ENCODE peak calls at places on chromosomes 1 and 21, in nine cellular contexts. One of them, this sample, is unnamed.

GRCh38 chr1:224356685-224357625 is at the start of gene CNIH4:
- DNase-seq in adrenal gland: peak; percentile 93
- DNase-seq in HCT116: peak; percentile 93
- DNase-seq in NB4: peak; percentile 95
- DNase-seq in uterus: peak; percentile 84
- DNase-seq in A549: peak; percentile 96
- DNase-seq in IMR-90: peak; percentile 96
- DNase-seq in H54: peak; percentile 91
- DNase-seq in endothelial cell of umbilical vein: peak; percentile 95
- DNase-seq in this sample: peak; percentile 95

GRCh38 chr1:214187152-214187900 is 93.6 kb upstream of the SMYD2 start:
- DNase-seq in NB4: peak; percentile 2
- DNase-seq in endothelial cell of umbilical vein: peak; percentile 2
- DNase-seq in HCT116: no peak
- DNase-seq in adrenal gland: no peak
- DNase-seq in H54: no peak
- DNase-seq in uterus: no peak
- DNase-seq in IMR-90: no peak
- DNase-seq in A549: no peak
- DNase-seq in this sample: no peak

GRCh38 chr1:11787251-11787803 is 18.4 kb downstream of the MTHFR start:
- DNase-seq in HCT116: no peak
- DNase-seq in endothelial cell of umbilical vein: peak; percentile 8
- DNase-seq in H54: no peak
- DNase-seq in uterus: peak; percentile 63
- DNase-seq in adrenal gland: peak; percentile 83
- DNase-seq in A549: no peak
- DNase-seq in IMR-90: peak; percentile 34
- DNase-seq in NB4: no peak
- DNase-seq in this sample: peak; percentile 43

GRCh38 chr1:50060279-50060678 is 36.5 kb upstream of the AGBL4 start:
- DNase-seq in endothelial cell of umbilical vein: no peak
- DNase-seq in IMR-90: no peak
- DNase-seq in uterus: no peak
- DNase-seq in NB4: no peak
- DNase-seq in A549: no peak
- DNase-seq in H54: no peak
- DNase-seq in adrenal gland: peak; percentile 12
- DNase-seq in HCT116: no peak
- DNase-seq in this sample: peak; percentile 2

GRCh38 chr1:185426761-185427698 is 110.0 kb upstream of the IVNS1ABP start:
- DNase-seq in H54: no peak
- DNase-seq in IMR-90: no peak
- DNase-seq in endothelial cell of umbilical vein: peak; percentile 92
- DNase-seq in adrenal gland: peak; percentile 77
- DNase-seq in uterus: no peak
- DNase-seq in A549: no peak
- DNase-seq in HCT116: no peak
- DNase-seq in NB4: peak; percentile 11
- DNase-seq in this sample: no peak

GRCh38 chr1:23524716-23525401 is 6.2 kb downstream of the E2F2 start:
- DNase-seq in uterus: no peak
- DNase-seq in endothelial cell of umbilical vein: no peak
- DNase-seq in H54: no peak
- DNase-seq in adrenal gland: no peak
- DNase-seq in IMR-90: no peak
- DNase-seq in HCT116: no peak
- DNase-seq in A549: no peak
- DNase-seq in NB4: peak; percentile 42
- DNase-seq in this sample: peak; percentile 98

GRCh38 chr1:90443340-90443739 is 273.8 kb downstream of the BARHL2 start:
- DNase-seq in IMR-90: no peak
- DNase-seq in H54: no peak
- DNase-seq in adrenal gland: no peak
- DNase-seq in endothelial cell of umbilical vein: no peak
- DNase-seq in uterus: no peak
- DNase-seq in HCT116: no peak
- DNase-seq in A549: no peak
- DNase-seq in NB4: no peak
- DNase-seq in this sample: no peak

GRCh38 chr1:215002471-215002870 is 80.1 kb upstream of the KCNK2 start:
- DNase-seq in adrenal gland: no peak
- DNase-seq in HCT116: no peak
- DNase-seq in IMR-90: peak; percentile 75
- DNase-seq in A549: no peak
- DNase-seq in uterus: no peak
- DNase-seq in H54: no peak
- DNase-seq in NB4: no peak
- DNase-seq in endothelial cell of umbilical vein: no peak
- DNase-seq in this sample: no peak

GRCh38 chr1:56477164-56478111 is 101.9 kb downstream of the PLPP3 start:
- DNase-seq in endothelial cell of umbilical vein: peak; percentile 25
- DNase-seq in uterus: peak; percentile 72
- DNase-seq in IMR-90: peak; percentile 65
- DNase-seq in H54: peak; percentile 39
- DNase-seq in NB4: no peak
- DNase-seq in HCT116: no peak
- DNase-seq in adrenal gland: peak; percentile 60
- DNase-seq in A549: no peak
- DNase-seq in this sample: no peak

GRCh38 chr21:44874497-44875331 is 1.2 kb upstream of the PTTG1IP start:
- DNase-seq in adrenal gland: peak; percentile 54
- DNase-seq in NB4: peak; percentile 50
- DNase-seq in endothelial cell of umbilical vein: peak; percentile 61
- DNase-seq in uterus: peak; percentile 63
- DNase-seq in A549: no peak
- DNase-seq in H54: no peak
- DNase-seq in IMR-90: no peak
- DNase-seq in HCT116: no peak
- DNase-seq in this sample: peak; percentile 72

GRCh38 chr21:26683996-26684395 is 110.9 kb upstream of the CYYR1 start:
- DNase-seq in NB4: no peak
- DNase-seq in endothelial cell of umbilical vein: no peak
- DNase-seq in H54: no peak
- DNase-seq in adrenal gland: no peak
- DNase-seq in A549: no peak
- DNase-seq in uterus: no peak
- DNase-seq in IMR-90: no peak
- DNase-seq in HCT116: no peak
- DNase-seq in this sample: no peak

GRCh38 chr1:59100975-59101374 is 195.9 kb upstream of the FGGY start:
- DNase-seq in adrenal gland: peak; percentile 19
- DNase-seq in IMR-90: peak; percentile 67
- DNase-seq in uterus: no peak
- DNase-seq in endothelial cell of umbilical vein: no peak
- DNase-seq in A549: no peak
- DNase-seq in HCT116: no peak
- DNase-seq in H54: no peak
- DNase-seq in NB4: no peak
- DNase-seq in this sample: no peak

GRCh38 chr1:29696656-29697390 is 460.5 kb downstream of the PTPRU start:
- DNase-seq in HCT116: no peak
- DNase-seq in NB4: no peak
- DNase-seq in adrenal gland: no peak
- DNase-seq in endothelial cell of umbilical vein: no peak
- DNase-seq in uterus: no peak
- DNase-seq in IMR-90: no peak
- DNase-seq in A549: no peak
- DNase-seq in H54: no peak
- DNase-seq in this sample: no peak

GRCh38 chr1:47894718-47895393 is 102.3 kb downstream of the TRABD2B start:
- DNase-seq in H54: peak; percentile 65
- DNase-seq in HCT116: no peak
- DNase-seq in adrenal gland: peak; percentile 94
- DNase-seq in A549: peak; percentile 28
- DNase-seq in endothelial cell of umbilical vein: peak; percentile 17
- DNase-seq in IMR-90: peak; percentile 4
- DNase-seq in uterus: no peak
- DNase-seq in NB4: peak; percentile 27
- DNase-seq in this sample: no peak

DNA sequence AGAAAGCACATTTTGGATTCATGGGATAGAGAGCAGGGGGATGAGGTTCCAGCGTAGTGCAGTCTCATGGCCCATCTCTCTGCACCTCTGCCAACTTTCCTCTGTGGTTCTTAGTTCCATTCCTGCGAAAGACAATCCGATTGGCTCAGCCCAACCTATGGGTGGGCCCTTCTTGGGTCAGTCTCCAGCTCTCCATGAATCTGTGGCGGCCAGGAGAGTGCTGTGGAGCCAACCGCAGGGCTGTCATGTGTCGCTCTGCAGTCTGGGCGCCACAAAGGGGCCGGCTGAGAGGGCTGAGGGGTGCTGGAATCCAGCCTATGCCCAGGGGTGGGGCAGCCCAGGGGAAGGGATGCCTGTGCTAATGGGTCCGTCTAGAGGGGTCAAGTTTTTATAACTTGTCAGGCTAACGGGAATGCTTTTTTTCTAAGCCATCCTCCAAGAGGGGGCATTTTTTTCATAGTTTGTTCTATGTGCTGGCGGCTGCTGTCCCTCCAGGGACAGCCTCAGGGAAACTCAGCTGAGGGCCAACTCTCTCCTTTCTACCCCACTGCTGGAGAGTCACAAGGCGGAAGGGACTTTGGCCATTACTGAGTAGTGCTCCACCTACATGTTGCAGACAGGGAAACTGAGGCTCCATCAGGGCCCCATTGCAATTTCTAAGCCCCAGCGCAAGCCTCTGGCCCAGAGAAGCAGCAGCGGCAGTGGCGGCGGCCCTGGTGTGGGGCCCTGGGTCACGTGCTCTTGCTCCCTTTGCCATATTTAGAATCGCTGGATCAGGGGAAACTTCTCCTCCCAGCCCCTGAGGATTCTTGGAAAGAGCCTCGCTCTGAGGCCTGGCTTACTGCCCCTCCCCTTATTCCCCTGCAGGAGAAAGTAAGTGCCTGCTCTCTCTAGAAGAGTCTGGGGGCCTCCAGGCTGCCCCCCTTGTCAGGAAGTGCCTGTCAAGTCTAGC is 23.4 kb downstream of the KCNQ4 start:
- DNase-seq in IMR-90: no peak
- DNase-seq in H54: no peak
- DNase-seq in uterus: peak; percentile 64
- DNase-seq in A549: no peak
- DNase-seq in HCT116: no peak
- DNase-seq in NB4: no peak
- DNase-seq in adrenal gland: no peak
- DNase-seq in endothelial cell of umbilical vein: no peak
- DNase-seq in this sample: no peak
- TF ChIP-seq POLR2A in IMR-90: no peak
- TF ChIP-seq POLR2A in H54: no peak
- TF ChIP-seq POLR2A in uterus: no peak
- TF ChIP-seq POLR2A in A549: no peak
- TF ChIP-seq POLR2A in HCT116: no peak
- TF ChIP-seq POLR2A in NB4: no peak
- TF ChIP-seq POLR2A in adrenal gland: no peak
- TF ChIP-seq POLR2A in endothelial cell of umbilical vein: no peak
- TF ChIP-seq POLR2A in this sample: no peak

DNA sequence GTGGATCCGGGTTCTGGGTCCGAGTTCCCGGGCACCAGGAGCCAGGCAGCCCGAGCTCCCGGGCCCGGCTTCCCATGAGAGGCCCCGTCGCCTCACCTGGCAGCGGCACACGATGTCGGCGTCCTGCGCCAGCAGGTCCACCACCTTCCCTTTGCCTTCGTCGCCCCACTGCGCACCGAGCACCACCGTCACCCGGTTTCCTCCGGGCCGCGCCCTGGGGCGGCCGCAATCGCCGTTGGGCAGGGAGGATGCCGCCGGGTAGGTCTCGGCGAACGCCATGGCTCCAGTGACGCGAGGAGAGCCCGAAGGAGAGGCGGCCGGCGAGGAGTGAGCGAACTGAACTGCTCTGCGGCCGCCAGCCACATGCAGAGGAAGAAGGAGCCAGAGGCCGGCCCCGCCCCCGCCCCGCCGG is at the start of gene ADSS2:
- DNase-seq in IMR-90: no peak
- DNase-seq in uterus: no peak
- DNase-seq in NB4: no peak
- DNase-seq in HCT116: no peak
- DNase-seq in H54: peak; percentile 11
- DNase-seq in adrenal gland: no peak
- DNase-seq in A549: peak; percentile 22
- DNase-seq in endothelial cell of umbilical vein: no peak
- DNase-seq in this sample: no peak
- TF ChIP-seq POLR2A in IMR-90: peak; percentile 93
- TF ChIP-seq POLR2A in uterus: peak; percentile 76
- TF ChIP-seq POLR2A in NB4: peak; percentile 82
- TF ChIP-seq POLR2A in HCT116: peak; percentile 47
- TF ChIP-seq POLR2A in H54: peak; percentile 95
- TF ChIP-seq POLR2A in adrenal gland: peak; percentile 88
- TF ChIP-seq POLR2A in A549: peak; percentile 93
- TF ChIP-seq POLR2A in endothelial cell of umbilical vein: peak; percentile 57
- TF ChIP-seq POLR2A in this sample: peak; percentile 74

DNA sequence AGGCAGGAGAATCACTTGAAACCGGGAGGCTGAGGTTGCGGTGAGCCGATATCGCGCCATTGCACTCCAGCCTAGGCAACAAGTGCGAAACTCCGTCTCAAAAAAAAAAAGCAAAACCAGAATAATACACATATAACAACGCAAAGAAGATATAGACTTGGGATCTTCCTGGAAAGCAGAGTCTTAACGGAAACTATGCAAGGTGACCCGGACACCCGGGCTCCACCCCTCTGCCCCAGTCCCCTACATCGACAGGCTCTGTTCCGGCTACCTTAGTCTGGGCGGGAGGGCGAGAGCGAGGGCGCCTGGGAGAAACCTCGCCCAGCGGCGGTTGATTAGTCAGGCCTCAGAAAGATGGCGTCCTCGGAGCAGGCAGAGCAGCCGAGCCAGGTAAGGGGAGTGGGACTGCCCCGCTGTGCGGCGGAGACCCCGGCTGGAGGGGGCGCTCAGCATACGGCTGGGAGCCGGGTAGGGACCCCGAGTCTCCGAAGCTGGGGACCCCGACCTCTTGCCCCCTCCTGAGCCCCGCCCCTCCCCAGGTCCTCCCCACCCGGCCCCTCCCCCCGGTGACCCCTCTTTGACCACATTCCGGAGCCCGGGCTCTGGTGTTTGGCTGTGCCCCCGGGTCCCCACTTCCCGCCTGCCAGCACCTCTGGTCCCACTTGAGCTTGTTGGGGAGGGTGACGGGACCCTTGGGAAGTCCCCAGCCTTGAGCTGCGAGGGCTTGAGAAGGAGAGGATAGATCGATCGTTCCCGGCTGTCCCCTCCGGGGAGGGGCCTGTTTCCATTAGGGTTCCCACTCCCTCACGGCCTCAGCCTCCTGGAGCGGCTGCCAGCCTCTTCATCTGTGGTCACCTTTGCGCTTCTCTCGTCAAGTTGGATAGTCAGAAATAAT is at the start of gene PEX14:
- DNase-seq in adrenal gland: peak; percentile 90
- DNase-seq in IMR-90: peak; percentile 75
- DNase-seq in uterus: peak; percentile 80
- DNase-seq in HCT116: peak; percentile 75
- DNase-seq in H54: peak; percentile 80
- DNase-seq in A549: peak; percentile 86
- DNase-seq in NB4: peak; percentile 93
- DNase-seq in endothelial cell of umbilical vein: peak; percentile 85
- DNase-seq in this sample: peak; percentile 90
- TF ChIP-seq POLR2A in adrenal gland: no peak
- TF ChIP-seq POLR2A in IMR-90: peak; percentile 49
- TF ChIP-seq POLR2A in uterus: no peak
- TF ChIP-seq POLR2A in HCT116: peak; percentile 46
- TF ChIP-seq POLR2A in H54: peak; percentile 64
- TF ChIP-seq POLR2A in A549: peak; percentile 55
- TF ChIP-seq POLR2A in NB4: peak; percentile 60
- TF ChIP-seq POLR2A in endothelial cell of umbilical vein: peak; percentile 84
- TF ChIP-seq POLR2A in this sample: peak; percentile 55

GRCh38 chr21:37365657-37366487 is 701 bp upstream of the DYRK1A start:
- DNase-seq in H54: peak; percentile 57
- DNase-seq in IMR-90: peak; percentile 45
- DNase-seq in uterus: peak; percentile 69
- DNase-seq in NB4: peak; percentile 68
- DNase-seq in A549: peak; percentile 19
- DNase-seq in endothelial cell of umbilical vein: peak; percentile 70
- DNase-seq in adrenal gland: peak; percentile 75
- DNase-seq in HCT116: no peak
- DNase-seq in this sample: peak; percentile 90
- TF ChIP-seq POLR2A in H54: peak; percentile 68
- TF ChIP-seq POLR2A in IMR-90: peak; percentile 77
- TF ChIP-seq POLR2A in uterus: no peak
- TF ChIP-seq POLR2A in NB4: peak; percentile 21
- TF ChIP-seq POLR2A in A549: peak; percentile 52
- TF ChIP-seq POLR2A in endothelial cell of umbilical vein: peak; percentile 92
- TF ChIP-seq POLR2A in adrenal gland: peak; percentile 45
- TF ChIP-seq POLR2A in HCT116: peak; percentile 39
- TF ChIP-seq POLR2A in this sample: peak; percentile 83